ENCODE peak calls at places on chromosome 15, in five cellular contexts. One of them, this sample, is unnamed.

GRCh38 chr15:78671626-78672211 is 30.7 kb upstream of the CHRNB4 start:
- DNase-seq in germinal center: no peak
- DNase-seq in naive thymus-derived CD8-positive, alpha-beta T cell: no peak
- DNase-seq in GM04504: no peak
- DNase-seq in Calu3: no peak
- DNase-seq in this sample: no peak

GRCh38 chr15:89101302-89102191 is 13.3 kb downstream of the ABHD2 start:
- DNase-seq in naive thymus-derived CD8-positive, alpha-beta T cell: no peak
- DNase-seq in Calu3: peak; percentile 88
- DNase-seq in GM04504: peak; percentile 91
- DNase-seq in germinal center: no peak
- DNase-seq in this sample: no peak

GRCh38 chr15:88490036-88490435 is 22.5 kb downstream of the MRPS11 start:
- DNase-seq in naive thymus-derived CD8-positive, alpha-beta T cell: no peak
- DNase-seq in GM04504: no peak
- DNase-seq in Calu3: no peak
- DNase-seq in germinal center: no peak
- DNase-seq in this sample: no peak

GRCh38 chr15:85000189-85000864 is 18.7 kb downstream of the PDE8A start:
- DNase-seq in germinal center: no peak
- DNase-seq in GM04504: no peak
- DNase-seq in Calu3: no peak
- DNase-seq in naive thymus-derived CD8-positive, alpha-beta T cell: no peak
- DNase-seq in this sample: no peak

GRCh38 chr15:66778314-66778665 is 76.3 kb downstream of the SMAD6 start:
- DNase-seq in GM04504: no peak
- DNase-seq in naive thymus-derived CD8-positive, alpha-beta T cell: no peak
- DNase-seq in germinal center: no peak
- DNase-seq in Calu3: no peak
- DNase-seq in this sample: no peak

GRCh38 chr15:88744548-88745020 is 58.7 kb upstream of the ACAN start:
- DNase-seq in naive thymus-derived CD8-positive, alpha-beta T cell: no peak
- DNase-seq in GM04504: no peak
- DNase-seq in germinal center: no peak
- DNase-seq in Calu3: no peak
- DNase-seq in this sample: no peak

GRCh38 chr15:83210619-83211018 is 3.0 kb upstream of the HDGFL3 start:
- DNase-seq in Calu3: peak; percentile 68
- DNase-seq in naive thymus-derived CD8-positive, alpha-beta T cell: no peak
- DNase-seq in germinal center: no peak
- DNase-seq in GM04504: peak; percentile 72
- DNase-seq in this sample: no peak

GRCh38 chr15:42490246-42490742 is 647 bp downstream of the ZNF106 start:
- DNase-seq in Calu3: no peak
- DNase-seq in naive thymus-derived CD8-positive, alpha-beta T cell: no peak
- DNase-seq in GM04504: no peak
- DNase-seq in germinal center: peak; percentile 28
- DNase-seq in this sample: no peak

GRCh38 chr15:61115679-61116078 is 113.4 kb downstream of the RORA start:
- DNase-seq in germinal center: no peak
- DNase-seq in naive thymus-derived CD8-positive, alpha-beta T cell: no peak
- DNase-seq in Calu3: no peak
- DNase-seq in GM04504: no peak
- DNase-seq in this sample: no peak

GRCh38 chr15:61762682-61763081 is 297.6 kb downstream of the VPS13C start:
- DNase-seq in germinal center: no peak
- DNase-seq in GM04504: no peak
- DNase-seq in Calu3: no peak
- DNase-seq in naive thymus-derived CD8-positive, alpha-beta T cell: no peak
- DNase-seq in this sample: no peak

GRCh38 chr15:68587769-68588385 is 9.1 kb downstream of the CORO2B start:
- DNase-seq in Calu3: no peak
- DNase-seq in GM04504: no peak
- DNase-seq in germinal center: no peak
- DNase-seq in naive thymus-derived CD8-positive, alpha-beta T cell: no peak
- DNase-seq in this sample: no peak

GRCh38 chr15:71109890-71110289 is 5.4 kb upstream of the THSD4 start:
- DNase-seq in Calu3: no peak
- DNase-seq in GM04504: no peak
- DNase-seq in germinal center: no peak
- DNase-seq in naive thymus-derived CD8-positive, alpha-beta T cell: no peak
- DNase-seq in this sample: no peak

GRCh38 chr15:80967451-80967850 is 22.2 kb downstream of the MESD start:
- DNase-seq in GM04504: no peak
- DNase-seq in germinal center: no peak
- DNase-seq in naive thymus-derived CD8-positive, alpha-beta T cell: no peak
- DNase-seq in Calu3: no peak
- DNase-seq in this sample: no peak

GRCh38 chr15:81312790-81313543 is 11.0 kb downstream of the STARD5 start:
- DNase-seq in Calu3: peak; percentile 67
- DNase-seq in naive thymus-derived CD8-positive, alpha-beta T cell: no peak
- DNase-seq in germinal center: no peak
- DNase-seq in GM04504: peak; percentile 98
- DNase-seq in this sample: no peak

GRCh38 chr15:67927501-67928156 is 87.8 kb upstream of the RNU6-1 start:
- DNase-seq in GM04504: no peak
- DNase-seq in naive thymus-derived CD8-positive, alpha-beta T cell: no peak
- DNase-seq in Calu3: no peak
- DNase-seq in germinal center: no peak
- DNase-seq in this sample: no peak

GRCh38 chr15:70066422-70066821 is 31.3 kb downstream of the TLE3 start:
- DNase-seq in GM04504: no peak
- DNase-seq in Calu3: no peak
- DNase-seq in germinal center: no peak
- DNase-seq in naive thymus-derived CD8-positive, alpha-beta T cell: no peak
- DNase-seq in this sample: no peak

GRCh38 chr15:95511680-95512079 is 818.8 kb upstream of the NR2F2 start:
- DNase-seq in GM04504: peak; percentile 10
- DNase-seq in Calu3: no peak
- DNase-seq in germinal center: no peak
- DNase-seq in naive thymus-derived CD8-positive, alpha-beta T cell: no peak
- DNase-seq in this sample: no peak

GRCh38 chr15:89098281-89098680 is 10.0 kb downstream of the ABHD2 start:
- DNase-seq in germinal center: no peak
- DNase-seq in GM04504: no peak
- DNase-seq in Calu3: no peak
- DNase-seq in naive thymus-derived CD8-positive, alpha-beta T cell: no peak
- DNase-seq in this sample: no peak

GRCh38 chr15:80560601-80561025 is 134.5 kb upstream of the ABHD17C start:
- DNase-seq in naive thymus-derived CD8-positive, alpha-beta T cell: no peak
- DNase-seq in Calu3: no peak
- DNase-seq in GM04504: no peak
- DNase-seq in germinal center: no peak
- DNase-seq in this sample: no peak

This sample was measured in HuH-7.